ENCODE peak calls at places on chromosomes 11 and 22, in four cellular contexts. O is C1 segment of cervical spinal cord; D is H4; M is activated CD4-positive, CD25-positive, alpha-beta regulatory T cell. Y is an unnamed sample.

GRCh38 chr11:131690776-131691557 is 320.6 kb downstream of the NTM start:
- DNase-seq in M (no peak), O (no peak), D (no peak), Y (no peak)

GRCh38 chr11:73729594-73730206 is 31.2 kb downstream of the RAB6A start:
- DNase-seq in O (no peak), M (no peak), D (no peak), Y (peak)

GRCh38 chr22:47090591-47091240 is 328.3 kb downstream of the TBC1D22A start:
- DNase-seq in M (peak), D (no peak), O (no peak), Y (no peak)

GRCh38 chr11:112694813-112695212 is 266.4 kb upstream of the NCAM1 start:
- DNase-seq in O (no peak), D (peak), M (no peak), Y (peak)

GRCh38 chr22:20782083-20782482 is 8.2 kb downstream of the SERPIND1 start:
- DNase-seq in O (no peak), M (no peak), D (no peak), Y (no peak)

GRCh38 chr11:94832604-94833238 is 64.6 kb downstream of the AMOTL1 start:
- DNase-seq in M (no peak), D (no peak), O (no peak), Y (no peak)

GRCh38 chr11:105673089-105673488 is 63.2 kb downstream of the GRIA4 start:
- DNase-seq in O (no peak), D (peak), M (no peak), Y (peak)

GRCh38 chr22:29205598-29206371 is at the start of gene EMID1:
- DNase-seq in O (no peak), M (no peak), D (no peak), Y (no peak)

GRCh38 chr11:117868088-117868487 is 8.4 kb downstream of the FXYD6 start:
- DNase-seq in M (no peak), D (no peak), O (no peak), Y (no peak)

GRCh38 chr11:133903056-133903455 is 53.7 kb downstream of the IGSF9B start:
- DNase-seq in O (no peak), M (no peak), D (no peak), Y (no peak)